ENCODE peak calls at places on chromosomes 12 and 14, in ten cellular contexts. M is keratinocyte; P is cardiac fibroblast; K is stomach; S is ascending aorta; F is psoas muscle; V is AG10803; J is AG04450; G is CD8-positive, alpha-beta memory T cell; T is ovary. A is an unnamed sample.

GRCh38 chr14:64942531-64943111 is at the start of gene GPX2:
- DNase-seq in P (no peak), M (peak; percentile 32), J (no peak), S (peak; percentile 16), K (peak; percentile 84), G (no peak), T (no peak), V (no peak), F (no peak), A (no peak)

GRCh38 chr14:20427231-20428009 is 8.5 kb downstream of the KLHL33 start:
- DNase-seq in M (no peak), K (no peak), J (peak; percentile 16), V (peak; percentile 37), T (no peak), P (peak; percentile 54), S (no peak), F (no peak), G (no peak), A (peak; percentile 90)

GRCh38 chr12:124578854-124579253 is 11.4 kb upstream of the NCOR2 start:
- DNase-seq in F (no peak), P (no peak), V (no peak), M (no peak), G (no peak), T (no peak), S (no peak), K (no peak), J (no peak), A (no peak)

GRCh38 chr12:94545937-94546771 is 86.5 kb upstream of the CEP83 start:
- DNase-seq in K (peak; percentile 60), S (no peak), J (peak; percentile 30), M (no peak), T (peak; percentile 30), G (no peak), P (peak; percentile 80), V (peak; percentile 47), F (no peak), A (no peak)

GRCh38 chr14:99548285-99548684 is 55.7 kb downstream of the CCDC85C start:
- DNase-seq in S (no peak), K (no peak), F (no peak), T (no peak), J (no peak), P (no peak), V (no peak), M (no peak), G (no peak), A (no peak)

GRCh38 chr14:97282210-97282609 is 485.0 kb downstream of the VRK1 start:
- DNase-seq in K (no peak), M (no peak), V (no peak), G (no peak), S (no peak), P (no peak), T (no peak), J (no peak), F (no peak), A (no peak)

GRCh38 chr14:53870997-53871396 is 85.6 kb downstream of the BMP4 start:
- DNase-seq in J (no peak), F (no peak), T (no peak), V (no peak), K (no peak), P (no peak), S (no peak), G (no peak), M (no peak), A (no peak)

GRCh38 chr14:35337074-35337556 is 44.9 kb downstream of the PSMA6 start:
- DNase-seq in V (no peak), J (no peak), K (no peak), M (no peak), P (no peak), G (no peak), F (no peak), S (no peak), T (no peak), A (no peak)

GRCh38 chr12:19198272-19198671 is 68.7 kb downstream of the PLEKHA5 start:
- DNase-seq in J (no peak), F (no peak), S (no peak), M (peak; percentile 15), G (no peak), V (peak; percentile 44), K (no peak), T (no peak), P (peak; percentile 56), A (no peak)

GRCh38 chr12:19203013-19203412 is 73.5 kb downstream of the PLEKHA5 start:
- DNase-seq in S (no peak), P (no peak), F (no peak), V (no peak), G (no peak), T (no peak), J (no peak), K (no peak), M (no peak), A (no peak)

GRCh38 chr12:19201653-19202052 is 72.1 kb downstream of the PLEKHA5 start:
- DNase-seq in V (peak; percentile 77), K (no peak), J (no peak), M (no peak), T (no peak), S (no peak), P (peak; percentile 36), G (no peak), F (no peak), A (no peak)

GRCh38 chr12:19199322-19199721 is 69.8 kb downstream of the PLEKHA5 start:
- DNase-seq in V (no peak), T (no peak), M (no peak), S (no peak), G (no peak), P (no peak), K (no peak), F (no peak), J (no peak), A (peak; percentile 31)

DNA sequence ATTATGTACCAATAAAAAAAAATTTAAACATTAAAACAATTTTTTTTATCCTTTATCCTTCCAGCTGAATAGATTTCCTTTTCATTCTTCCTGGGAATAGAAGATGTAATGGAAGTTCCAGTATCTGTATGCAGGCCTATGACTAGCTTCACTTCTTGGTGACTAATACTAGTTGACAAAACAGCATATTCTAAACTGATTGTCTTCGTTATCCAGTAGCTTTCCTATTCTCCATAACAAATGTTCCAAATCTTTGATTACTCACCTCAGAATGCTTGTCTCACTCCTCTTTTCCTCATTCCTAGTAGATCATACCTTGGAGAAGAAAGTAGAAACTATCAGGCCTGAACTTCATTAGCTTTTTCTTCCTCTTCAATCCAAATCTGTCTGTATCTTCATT is 70.7 kb downstream of the PLEKHA5 start:
- DNase-seq in F (no peak), T (no peak), S (no peak), G (no peak), K (no peak), J (no peak), V (peak; percentile 36), M (no peak), P (no peak), A (no peak)
- H3K4me3 ChIP-seq in F (no peak overlapping the region), T (no peak overlapping the region), S (no peak overlapping the region), G (no peak overlapping the region), K (no peak overlapping the region), J (no peak overlapping the region), V (no peak overlapping the region), M (no peak overlapping the region), P (no peak overlapping the region), A (no peak overlapping the region)

GRCh38 chr14:21923820-21924219 is 250.2 kb upstream of the OR4E1 start:
- DNase-seq in P (no peak), F (no peak), G (peak; percentile 43), K (no peak), M (no peak), S (no peak), T (no peak), V (no peak), J (no peak), A (peak; percentile 79)

GRCh38 chr14:21915814-21916213 is 242.2 kb upstream of the OR4E1 start:
- DNase-seq in V (no peak), K (peak; percentile 77), G (no peak), P (peak; percentile 5), F (no peak), J (no peak), S (no peak), M (no peak), T (no peak), A (no peak)

GRCh38 chr14:21921453-21921852 is 247.8 kb upstream of the OR4E1 start:
- DNase-seq in V (no peak), S (no peak), J (no peak), G (no peak), P (no peak), T (no peak), M (no peak), K (no peak), F (no peak), A (no peak)

GRCh38 chr14:21913759-21914158 is 240.1 kb upstream of the OR4E1 start:
- DNase-seq in P (peak; percentile 71), S (peak; percentile 73), V (peak; percentile 28), F (peak; percentile 44), K (peak; percentile 69), T (no peak), G (peak; percentile 70), J (peak; percentile 1), M (peak; percentile 33), A (peak; percentile 91)

GRCh38 chr14:21917699-21918436 is 244.2 kb upstream of the OR4E1 start:
- DNase-seq in F (no peak), T (no peak), K (peak; percentile 53), G (peak; percentile 41), V (peak; percentile 34), M (no peak), S (no peak), P (peak; percentile 63), J (peak; percentile 8), A (peak; percentile 77)
- H3K4me3 ChIP-seq in F (no peak overlapping the region), T (no peak overlapping the region), K (no peak overlapping the region), G (peak overlapping the region; percentile 24), V (no peak overlapping the region), M (no peak overlapping the region), S (peak overlapping the region; percentile 9), P (no peak overlapping the region), J (no peak overlapping the region), A (peak overlapping the region; percentile 9)

DNA sequence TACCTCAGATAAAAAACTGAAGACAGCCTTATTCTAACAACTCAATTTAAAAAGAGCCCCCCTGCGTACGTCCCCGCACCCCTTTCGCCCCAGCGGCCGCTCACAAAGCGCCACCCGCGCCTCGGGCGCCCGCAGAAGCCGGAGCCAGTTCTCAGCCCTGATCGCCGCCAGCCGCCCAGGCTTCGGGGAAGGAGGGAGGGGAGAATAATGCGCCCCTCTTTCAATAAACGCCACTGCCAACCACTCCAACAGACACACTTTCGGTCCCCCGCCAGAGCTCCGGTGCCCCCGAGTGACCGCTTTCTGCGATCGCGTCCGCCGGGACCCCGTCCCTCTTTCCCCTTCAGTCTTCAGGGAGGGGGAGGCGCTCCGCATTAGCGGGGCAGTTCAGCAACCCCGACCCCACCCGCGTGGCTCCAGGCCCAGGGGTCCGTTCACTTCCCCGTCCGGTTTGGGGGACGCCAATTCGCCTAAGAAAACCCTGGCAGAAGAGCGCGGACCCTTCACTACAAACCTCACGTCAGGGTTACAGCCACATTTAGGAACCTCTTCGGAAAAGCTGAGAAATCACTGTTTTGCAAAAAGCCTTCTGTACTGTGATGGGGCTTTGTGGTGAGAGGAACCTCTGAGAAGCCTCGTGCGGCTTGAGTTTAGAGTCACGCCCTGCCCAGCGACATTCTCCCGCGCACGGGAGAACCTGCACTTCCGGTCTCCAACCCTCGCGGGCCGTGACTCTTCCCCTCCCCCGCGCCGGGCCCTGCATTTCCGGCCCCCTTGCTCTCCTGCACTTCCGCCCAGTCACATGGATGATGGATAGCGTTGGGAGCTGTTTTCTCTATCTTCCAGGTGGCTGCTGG is 18.7 kb downstream of the FOXG1 start:
- DNase-seq in F (no peak), M (no peak), G (no peak), K (no peak), J (no peak), V (peak; percentile 12), P (peak; percentile 29), S (no peak), T (no peak), A (no peak)
- H3K4me3 ChIP-seq in F (peak overlapping the region; percentile 39), M (no peak overlapping the region), G (no peak overlapping the region), K (peak overlapping the region; percentile 17), J (peak overlapping the region; percentile 46), V (peak overlapping the region; percentile 44), P (peak overlapping the region; percentile 43), S (peak overlapping the region; percentile 40), T (no peak overlapping the region), A (no peak overlapping the region)

GRCh38 chr12:113080692-113081091 is 24.2 kb downstream of the DTX1 start:
- DNase-seq in S (no peak), K (no peak), P (no peak), J (no peak), F (no peak), M (no peak), V (no peak), G (no peak), T (no peak), A (no peak)

GRCh38 chr12:113075137-113075683 is 18.7 kb downstream of the DTX1 start:
- DNase-seq in V (no peak), T (no peak), K (no peak), F (peak; percentile 34), M (no peak), J (no peak), S (no peak), G (no peak), P (no peak), A (peak; percentile 42)

GRCh38 chr12:113081785-113082296 is 25.3 kb downstream of the DTX1 start:
- DNase-seq in V (no peak), S (no peak), F (no peak), G (no peak), K (no peak), P (no peak), M (no peak), J (no peak), T (no peak), A (no peak)

GRCh38 chr12:113077057-113077858 is 20.7 kb downstream of the DTX1 start:
- DNase-seq in S (no peak), F (peak; percentile 34), M (no peak), T (no peak), K (no peak), V (no peak), P (no peak), G (no peak), J (no peak), A (no peak)

GRCh38 chr12:113077859-113078256 is 21.3 kb downstream of the DTX1 start:
- DNase-seq in G (no peak), T (no peak), F (peak; percentile 33), J (no peak), P (no peak), S (no peak), K (no peak), V (no peak), M (no peak), A (no peak)
- H3K4me3 ChIP-seq in G (no peak overlapping the region), T (no peak overlapping the region), F (no peak overlapping the region), J (no peak overlapping the region), P (no peak overlapping the region), S (no peak overlapping the region), K (no peak overlapping the region), V (no peak overlapping the region), M (no peak overlapping the region), A (no peak overlapping the region)